ENCODE peak calls at places on chromosomes 3 and 15, in seven cellular contexts. M is A549, Y is endothelial cell of umbilical vein, O is heart left ventricle, U is uterus, Z is IMR-90, T is transverse colon. Q is an unnamed sample.

GRCh38 chr15:75751901-75752300 is 39.3 kb upstream of the CSPG4 start:
- DNase-seq in M (no peak), Y (no peak), O (no peak), U (no peak), Z (no peak), T (no peak), Q (no peak)

GRCh38 chr3:195727596-195728195 is 6.9 kb downstream of the MUC20 start:
- DNase-seq in M (no peak), Y (no peak), O (no peak), U (no peak), Z (no peak), T (peak; percentile 41), Q (no peak)

GRCh38 chr15:80856809-80857377 is 77.7 kb downstream of the CEMIP start:
- DNase-seq in M (peak; percentile 51), Y (no peak), O (peak; percentile 79), U (peak; percentile 43), Z (no peak), T (peak; percentile 73), Q (no peak)

GRCh38 chr3:184155644-184156521 is 706 bp downstream of the DVL3 start:
- DNase-seq in M (no peak), Y (peak; percentile 55), O (peak; percentile 56), U (peak; percentile 44), Z (peak; percentile 16), T (peak; percentile 49), Q (peak; percentile 51)

GRCh38 chr3:156633335-156633734 is 41.1 kb upstream of the TIPARP start:
- DNase-seq in M (no peak), Y (no peak), O (peak; percentile 70), U (no peak), Z (peak; percentile 77), T (no peak), Q (peak; percentile 79)

GRCh38 chr3:140442621-140443020 is 235.2 kb upstream of the TRIM42 start:
- DNase-seq in M (no peak), Y (no peak), O (no peak), U (no peak), Z (no peak), T (no peak), Q (no peak)

GRCh38 chr3:40597441-40597840 is 72.7 kb downstream of the ZNF621 start:
- DNase-seq in M (no peak), Y (no peak), O (no peak), U (no peak), Z (no peak), T (no peak), Q (no peak)

GRCh38 chr15:69780374-69780773 is 317.3 kb downstream of the TLE3 start:
- DNase-seq in M (no peak), Y (no peak), O (no peak), U (no peak), Z (peak; percentile 36), T (no peak), Q (no peak)

GRCh38 chr15:29800441-29801366 is 21.6 kb downstream of the TJP1 start:
- DNase-seq in M (no peak), Y (peak; percentile 97), O (no peak), U (no peak), Z (no peak), T (no peak), Q (no peak)

GRCh38 chr15:67468431-67468830 is 52.5 kb upstream of the C15orf61 start:
- DNase-seq in M (no peak), Y (no peak), O (no peak), U (no peak), Z (no peak), T (no peak), Q (no peak)

GRCh38 chr3:7793786-7794185 is 707.8 kb upstream of the LMCD1 start:
- DNase-seq in M (no peak), Y (no peak), O (no peak), U (no peak), Z (no peak), T (no peak), Q (no peak)

GRCh38 chr3:4977001-4977888 is 2.0 kb upstream of the BHLHE40 start:
- DNase-seq in M (peak; percentile 62), Y (peak; percentile 92), O (peak; percentile 95), U (peak; percentile 84), Z (peak; percentile 84), T (peak; percentile 79), Q (peak; percentile 88)

GRCh38 chr3:180402463-180403073 is 199.4 kb upstream of the TTC14 start:
- DNase-seq in M (no peak), Y (no peak), O (no peak), U (no peak), Z (no peak), T (no peak), Q (no peak)

GRCh38 chr3:11626084-11626463 is 17.6 kb downstream of the VGLL4 start:
- DNase-seq in M (no peak), Y (no peak), O (no peak), U (no peak), Z (no peak), T (no peak), Q (no peak)

GRCh38 chr15:80176443-80176842 is 23.6 kb downstream of the FAH start:
- DNase-seq in M (no peak), Y (no peak), O (no peak), U (no peak), Z (no peak), T (no peak), Q (no peak)

GRCh38 chr15:52566889-52567288 is 1.9 kb downstream of the ARPP19 start:
- DNase-seq in M (no peak), Y (peak; percentile 26), O (no peak), U (no peak), Z (no peak), T (no peak), Q (no peak)
- TF ChIP-seq POLR2A in M (no peak), Y (no peak), O (no peak), U (no peak), Z (no peak), T (no peak), Q (no peak)

DNA sequence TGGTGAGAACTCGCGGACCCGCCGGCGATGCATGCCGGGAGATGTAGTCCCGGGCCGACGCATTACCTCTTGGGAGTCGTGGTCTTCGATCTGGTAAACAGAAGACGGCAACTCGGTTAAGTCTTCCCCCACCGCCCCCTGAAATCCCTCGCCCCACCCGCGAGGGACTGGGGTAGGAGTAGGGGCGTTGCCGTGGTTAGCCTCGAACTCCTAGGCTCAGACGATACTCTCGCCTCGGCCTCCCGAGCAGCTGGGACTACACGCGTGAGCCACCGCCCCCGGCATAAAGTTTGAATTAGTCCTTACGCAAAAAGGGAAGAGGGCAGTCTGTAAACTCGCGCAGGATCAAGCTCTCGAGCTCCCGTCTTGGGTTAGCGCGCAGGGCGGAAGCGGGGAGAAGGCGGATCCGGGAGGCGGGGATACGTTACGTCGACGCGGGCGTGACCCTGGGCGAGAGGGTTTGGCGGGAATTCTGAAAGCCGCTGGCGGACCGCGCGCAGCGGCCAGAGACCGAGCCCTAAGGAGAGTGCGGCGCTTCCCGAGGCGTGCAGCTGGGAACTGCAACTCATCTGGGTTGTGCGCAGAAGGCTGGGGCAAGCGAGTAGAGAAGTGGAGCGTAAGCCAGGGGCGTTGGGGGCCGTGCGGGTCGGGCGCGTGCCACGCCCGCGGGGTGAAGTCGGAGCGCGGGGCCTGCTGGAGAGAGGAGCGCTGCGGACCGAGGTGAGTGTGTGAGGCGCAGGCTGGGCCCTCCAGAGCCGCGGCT is at the start of gene RAD51:
- DNase-seq in M (peak; percentile 83), Y (peak; percentile 95), O (peak; percentile 93), U (peak; percentile 89), Z (peak; percentile 93), T (peak; percentile 95), Q (peak; percentile 95)
- TF ChIP-seq POLR2A in M (peak; percentile 47), Y (peak; percentile 63), O (peak; percentile 74), U (peak; percentile 58), Z (peak; percentile 80), T (peak; percentile 80), Q (peak; percentile 74)

GRCh38 chr3:196868297-196868661 is 559 bp downstream of the SENP5 start:
- DNase-seq in M (peak; percentile 15), Y (no peak), O (peak; percentile 30), U (no peak), Z (peak; percentile 9), T (peak; percentile 17), Q (no peak)

GRCh38 chr3:196872316-196872715 is 4.6 kb downstream of the SENP5 start:
- DNase-seq in M (no peak), Y (no peak), O (no peak), U (no peak), Z (peak; percentile 72), T (no peak), Q (no peak)

GRCh38 chr3:196867155-196867506 is 589 bp upstream of the SENP5 start:
- DNase-seq in M (no peak), Y (no peak), O (no peak), U (no peak), Z (no peak), T (no peak), Q (no peak)

DNA sequence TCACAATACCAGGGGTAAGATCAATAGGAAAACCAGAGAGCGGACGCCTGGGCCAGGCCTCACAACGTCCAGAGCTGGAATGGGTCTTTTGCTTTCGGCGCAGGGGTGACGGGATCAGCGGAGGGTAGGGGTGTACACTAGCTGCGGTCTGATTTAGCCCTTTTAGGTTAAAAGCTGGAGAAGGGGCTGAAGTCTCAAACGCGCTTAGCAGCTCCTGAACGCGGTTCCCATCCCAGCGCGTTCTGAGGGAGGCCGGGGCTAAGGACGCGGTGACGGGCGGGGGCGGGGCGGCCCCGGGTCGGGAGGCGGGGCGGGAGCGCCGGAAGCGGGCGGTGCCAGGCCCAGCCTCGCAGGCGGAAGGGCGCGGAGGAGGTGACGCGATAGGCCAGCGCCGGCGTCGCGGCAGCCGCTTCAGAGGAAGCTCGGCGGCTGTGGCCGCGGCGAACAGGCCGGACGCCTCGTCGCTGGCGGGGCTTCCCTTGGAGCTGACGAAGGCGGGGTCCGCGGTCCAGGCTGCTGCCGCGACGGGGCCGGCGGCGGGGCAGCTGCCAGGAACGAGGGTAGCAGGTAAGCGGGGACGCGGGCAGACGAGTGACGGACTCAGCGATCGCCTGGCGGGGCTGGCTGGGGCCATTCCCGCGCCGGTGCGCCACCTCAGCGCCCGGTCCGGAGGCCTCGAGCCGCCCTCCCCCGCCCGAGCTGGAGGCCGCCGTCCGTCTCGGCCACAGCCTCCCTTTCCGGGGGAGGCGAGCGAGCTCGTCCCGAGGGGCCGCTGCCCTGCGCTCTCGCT is at the start of gene SENP5:
- DNase-seq in M (peak; percentile 48), Y (peak; percentile 91), O (peak; percentile 91), U (peak; percentile 84), Z (peak; percentile 86), T (peak; percentile 94), Q (peak; percentile 94)
- TF ChIP-seq POLR2A in M (peak; percentile 87), Y (peak; percentile 97), O (peak; percentile 94), U (peak; percentile 95), Z (peak; percentile 97), T (peak; percentile 96), Q (peak; percentile 85)

DNA sequence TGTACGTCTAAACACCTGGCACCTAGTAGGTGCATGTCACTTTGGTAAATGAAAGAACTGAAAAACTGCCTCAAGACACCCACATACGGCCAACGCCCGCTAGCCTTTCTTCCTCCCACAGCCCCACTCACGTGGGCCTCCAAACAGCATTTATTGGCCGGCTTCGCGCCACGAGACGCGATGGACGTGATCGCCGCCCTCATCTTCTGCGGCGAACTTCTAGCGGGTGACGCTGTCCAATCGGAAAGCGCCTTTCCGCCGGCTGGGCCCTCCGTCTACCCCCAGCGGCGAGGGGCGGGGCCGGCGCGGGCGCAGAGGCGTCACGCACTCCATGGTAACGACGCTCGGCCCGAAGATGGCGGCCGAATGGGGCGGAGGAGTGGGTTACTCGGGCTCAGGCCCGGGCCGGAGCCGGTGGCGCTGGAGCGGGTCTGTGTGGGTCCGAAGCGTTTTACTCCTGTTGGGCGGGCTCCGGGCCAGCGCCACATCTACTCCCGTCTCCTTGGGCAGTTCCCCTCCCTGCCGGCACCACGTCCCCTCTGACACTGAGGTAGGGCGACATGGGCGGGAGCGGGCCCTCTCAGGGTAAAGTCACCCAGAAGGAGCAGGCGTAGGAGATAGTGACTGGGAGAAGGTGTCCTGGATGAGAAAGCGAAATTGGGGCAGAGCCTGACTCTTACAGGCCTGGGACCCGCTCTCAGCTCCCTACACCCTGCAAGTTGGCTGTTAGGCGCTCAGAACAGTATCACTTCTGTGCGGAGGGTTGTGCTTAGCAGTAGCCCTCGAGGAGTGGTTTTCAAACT is at the start of gene LMLN:
- DNase-seq in M (peak; percentile 79), Y (peak; percentile 97), O (peak; percentile 97), U (peak; percentile 94), Z (peak; percentile 94), T (peak; percentile 97), Q (peak; percentile 96)
- TF ChIP-seq POLR2A in M (peak; percentile 73), Y (peak; percentile 77), O (peak; percentile 62), U (peak; percentile 79), Z (peak; percentile 91), T (peak; percentile 79), Q (peak; percentile 68)